ENCODE peak calls at places on chromosomes 3 and 15, in eight cellular contexts. N is small intestine; I is stimulated activated naive CD8-positive, alpha-beta T cell treated with anti-CD3 and anti-CD28 coated beads, Interleukin-15, amount 100 ng/mL, for 72 hours; A is stimulated activated CD8-positive, alpha-beta memory T cell treated with anti-CD3 and anti-CD28 coated beads, Interleukin-7, amount 100 ng/mL, for 4 hours; Y is glutamatergic neuron; D is T-cell; B is uterus; X is CD8-positive, alpha-beta T cell. P is an unnamed sample.

GRCh38 chr3:160473978-160474377 is 24.4 kb upstream of the TRIM59 start:
- DNase-seq in N (no peak), I (no peak), A (no peak), Y (no peak), D (no peak), B (no peak), X (no peak), P (no peak)

GRCh38 chr3:147413712-147414325 is 4.7 kb downstream of the ZIC1 start:
- DNase-seq in N (no peak), I (no peak), A (no peak), Y (no peak), D (no peak), B (no peak), X (no peak), P (no peak)

GRCh38 chr3:71062920-71063767 is 520.4 kb downstream of the FOXP1 start:
- DNase-seq in N (peak), I (peak), A (no peak), Y (no peak), D (no peak), B (no peak), X (no peak), P (no peak)

GRCh38 chr3:124552224-124552623 is 178.0 kb upstream of the UMPS start:
- DNase-seq in N (peak), I (no peak), A (no peak), Y (no peak), D (no peak), B (no peak), X (no peak), P (no peak)

GRCh38 chr3:16071246-16071645 is 103.2 kb upstream of the GALNT15 start:
- DNase-seq in N (no peak), I (no peak), A (no peak), Y (no peak), D (no peak), B (no peak), X (no peak), P (no peak)

GRCh38 chr3:118544458-118544857 is 490.2 kb downstream of the IGSF11 start:
- DNase-seq in N (no peak), I (no peak), A (no peak), Y (no peak), D (no peak), B (no peak), X (no peak), P (no peak)

GRCh38 chr3:54427951-54428871 is 305.9 kb downstream of the CACNA2D3 start:
- DNase-seq in N (peak), I (peak), A (no peak), Y (peak), D (no peak), B (peak), X (no peak), P (no peak)

GRCh38 chr3:149129326-149130123 is at the start of gene HPS3:
- DNase-seq in N (peak), I (peak), A (peak), Y (peak), D (peak), B (peak), X (peak), P (peak)

GRCh38 chr15:23503546-23503945 is 56.5 kb upstream of the GOLGA6L2 start:
- DNase-seq in N (no peak), I (peak), A (no peak), Y (no peak), D (no peak), B (no peak), X (no peak), P (no peak)